ENCODE peak calls at places on chromosomes 5 and 9, in seven cellular contexts. One of them, this sample, is unnamed. For H3K79me1, the result is how much of the 10 kb centered on the place peaks cover.

GRCh38 chr9:36158917-36159316 is 10.3 kb upstream of the CCIN start:
- DNase-seq in trophoblast cell: no peak
- DNase-seq in neuronal stem cell: no peak
- DNase-seq in mesenchymal stem cell: no peak
- DNase-seq in H1: no peak
- DNase-seq in IMR-90: peak
- DNase-seq in mesendoderm: no peak
- DNase-seq in this sample: no peak

GRCh38 chr9:116687762-116688160 is 656 bp downstream of the TRIM32 start:
- DNase-seq in mesenchymal stem cell: no peak
- DNase-seq in trophoblast cell: no peak
- DNase-seq in neuronal stem cell: no peak
- DNase-seq in mesendoderm: peak
- DNase-seq in H1: no peak
- DNase-seq in IMR-90: no peak
- DNase-seq in this sample: no peak

GRCh38 chr9:133828338-133828997 is 90.3 kb upstream of the SARDH start:
- DNase-seq in H1: no peak
- DNase-seq in neuronal stem cell: no peak
- DNase-seq in trophoblast cell: no peak
- DNase-seq in mesenchymal stem cell: no peak
- DNase-seq in IMR-90: no peak
- DNase-seq in mesendoderm: no peak
- DNase-seq in this sample: no peak

GRCh38 chr9:115758441-115758840 is 395.1 kb upstream of the PAPPA start:
- DNase-seq in trophoblast cell: peak
- DNase-seq in H1: no peak
- DNase-seq in mesenchymal stem cell: peak
- DNase-seq in IMR-90: no peak
- DNase-seq in neuronal stem cell: no peak
- DNase-seq in mesendoderm: peak
- DNase-seq in this sample: no peak

GRCh38 chr5:132081458-132081857 is 7.9 kb downstream of the CSF2 start:
- DNase-seq in IMR-90: no peak
- DNase-seq in mesenchymal stem cell: no peak
- DNase-seq in neuronal stem cell: no peak
- DNase-seq in H1: no peak
- DNase-seq in mesendoderm: no peak
- DNase-seq in trophoblast cell: no peak
- DNase-seq in this sample: no peak

GRCh38 chr9:23005061-23005690 is 558.6 kb downstream of the DMRTA1 start:
- DNase-seq in mesenchymal stem cell: no peak
- DNase-seq in neuronal stem cell: no peak
- DNase-seq in trophoblast cell: no peak
- DNase-seq in IMR-90: no peak
- DNase-seq in H1: no peak
- DNase-seq in mesendoderm: peak
- DNase-seq in this sample: no peak

GRCh38 chr9:93725382-93725781 is 149.0 kb downstream of the PHF2 start:
- DNase-seq in neuronal stem cell: no peak
- DNase-seq in trophoblast cell: no peak
- DNase-seq in mesendoderm: no peak
- DNase-seq in IMR-90: no peak
- DNase-seq in H1: no peak
- DNase-seq in mesenchymal stem cell: no peak
- DNase-seq in this sample: no peak

GRCh38 chr5:131521252-131521651 is 113.8 kb downstream of the RAPGEF6 start:
- DNase-seq in trophoblast cell: peak
- DNase-seq in mesendoderm: no peak
- DNase-seq in mesenchymal stem cell: no peak
- DNase-seq in H1: no peak
- DNase-seq in neuronal stem cell: no peak
- DNase-seq in IMR-90: peak
- DNase-seq in this sample: no peak

GRCh38 chr5:178215263-178216002 is 11.1 kb downstream of the HNRNPAB start:
- DNase-seq in mesendoderm: no peak
- DNase-seq in H1: no peak
- DNase-seq in neuronal stem cell: no peak
- DNase-seq in mesenchymal stem cell: no peak
- DNase-seq in trophoblast cell: no peak
- DNase-seq in IMR-90: no peak
- DNase-seq in this sample: no peak

GRCh38 chr5:18533137-18533536 is 898.9 kb downstream of the TAF11L14 start:
- DNase-seq in neuronal stem cell: no peak
- DNase-seq in H1: no peak
- DNase-seq in trophoblast cell: no peak
- DNase-seq in mesenchymal stem cell: no peak
- DNase-seq in IMR-90: no peak
- DNase-seq in mesendoderm: no peak
- DNase-seq in this sample: no peak

GRCh38 chr5:110754181-110754580 is 15.4 kb downstream of the SLC25A46 start:
- DNase-seq in mesenchymal stem cell: no peak
- DNase-seq in H1: no peak
- DNase-seq in trophoblast cell: no peak
- DNase-seq in mesendoderm: no peak
- DNase-seq in IMR-90: no peak
- DNase-seq in neuronal stem cell: no peak
- DNase-seq in this sample: no peak

GRCh38 chr9:114141553-114142548 is 13.5 kb upstream of the COL27A1 start:
- DNase-seq in trophoblast cell: no peak
- DNase-seq in neuronal stem cell: no peak
- DNase-seq in mesenchymal stem cell: peak
- DNase-seq in IMR-90: peak
- DNase-seq in mesendoderm: no peak
- DNase-seq in H1: no peak
- DNase-seq in this sample: no peak
- H3K79me1 ChIP-seq in trophoblast cell: under half
- H3K79me1 ChIP-seq in neuronal stem cell: under half
- H3K79me1 ChIP-seq in mesenchymal stem cell: under half
- H3K79me1 ChIP-seq in IMR-90: under half
- H3K79me1 ChIP-seq in mesendoderm: under half
- H3K79me1 ChIP-seq in H1: under half
- H3K79me1 ChIP-seq in this sample: under half

DNA sequence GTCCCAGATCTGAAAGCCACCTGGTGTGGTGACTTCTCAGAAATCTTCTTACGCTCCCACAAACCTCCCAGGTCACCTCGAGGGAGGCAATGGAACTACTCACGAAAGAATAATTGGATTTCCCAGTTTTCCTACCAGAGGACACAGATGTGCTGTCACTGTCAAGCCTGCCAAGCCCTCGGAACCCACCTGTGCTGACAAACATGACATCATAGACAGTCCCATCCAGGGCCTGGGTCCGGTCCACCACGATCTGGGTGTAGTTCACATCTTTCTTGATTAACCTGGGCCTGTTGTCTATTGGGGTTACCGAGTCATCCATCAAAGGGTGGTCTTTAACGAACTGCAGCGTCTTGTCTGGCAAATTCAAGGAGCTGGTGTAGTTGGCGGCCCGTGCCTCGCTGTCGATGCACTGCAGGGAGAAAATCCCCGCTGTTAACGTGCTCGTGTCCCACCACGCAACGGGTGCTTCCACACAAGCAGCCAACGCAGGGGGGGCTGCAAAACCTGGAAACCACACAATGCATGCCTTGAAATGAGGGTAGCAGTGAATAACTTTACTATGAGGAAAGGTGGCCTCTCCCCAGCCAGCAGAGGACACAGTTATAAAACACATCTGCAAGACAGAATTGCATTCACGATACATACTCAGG is 69.0 kb downstream of the SECISBP2 start:
- DNase-seq in mesendoderm: no peak
- DNase-seq in trophoblast cell: no peak
- DNase-seq in H1: no peak
- DNase-seq in neuronal stem cell: no peak
- DNase-seq in mesenchymal stem cell: no peak
- DNase-seq in IMR-90: no peak
- DNase-seq in this sample: no peak
- H2AK5ac ChIP-seq in mesendoderm: no peak
- H2AK5ac ChIP-seq in trophoblast cell: no peak
- H2AK5ac ChIP-seq in H1: no peak
- H2AK5ac ChIP-seq in neuronal stem cell: no peak
- H2AK5ac ChIP-seq in mesenchymal stem cell: no peak
- H2AK5ac ChIP-seq in IMR-90: peak
- H2AK5ac ChIP-seq in this sample: no peak

DNA sequence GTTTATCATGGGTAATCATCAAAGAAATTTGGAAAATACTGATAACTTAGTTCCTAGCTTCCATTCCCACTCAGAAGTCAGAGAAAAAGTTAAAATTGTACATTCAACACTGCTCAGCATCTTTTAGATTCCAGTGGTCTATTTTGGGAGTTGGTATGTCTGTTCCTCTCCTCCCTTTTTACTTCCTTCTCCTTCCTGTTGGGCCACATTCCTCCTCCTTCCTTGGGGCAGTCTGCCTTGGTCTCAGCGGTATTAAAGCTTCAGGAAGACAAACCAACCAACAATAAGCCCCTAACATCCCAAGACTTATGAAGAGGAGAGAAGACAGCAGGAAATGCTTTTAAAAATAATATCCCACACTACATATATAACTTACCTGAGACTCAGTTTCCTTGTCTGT is 49.9 kb upstream of the SSBP2 start:
- DNase-seq in mesendoderm: peak
- DNase-seq in neuronal stem cell: no peak
- DNase-seq in H1: no peak
- DNase-seq in IMR-90: no peak
- DNase-seq in mesenchymal stem cell: no peak
- DNase-seq in trophoblast cell: peak
- DNase-seq in this sample: no peak
- H3K79me1 ChIP-seq in mesendoderm: under half
- H3K79me1 ChIP-seq in neuronal stem cell: under half
- H3K79me1 ChIP-seq in H1: under half
- H3K79me1 ChIP-seq in IMR-90: under half
- H3K79me1 ChIP-seq in mesenchymal stem cell: under half
- H3K79me1 ChIP-seq in trophoblast cell: under half
- H3K79me1 ChIP-seq in this sample: under half

DNA sequence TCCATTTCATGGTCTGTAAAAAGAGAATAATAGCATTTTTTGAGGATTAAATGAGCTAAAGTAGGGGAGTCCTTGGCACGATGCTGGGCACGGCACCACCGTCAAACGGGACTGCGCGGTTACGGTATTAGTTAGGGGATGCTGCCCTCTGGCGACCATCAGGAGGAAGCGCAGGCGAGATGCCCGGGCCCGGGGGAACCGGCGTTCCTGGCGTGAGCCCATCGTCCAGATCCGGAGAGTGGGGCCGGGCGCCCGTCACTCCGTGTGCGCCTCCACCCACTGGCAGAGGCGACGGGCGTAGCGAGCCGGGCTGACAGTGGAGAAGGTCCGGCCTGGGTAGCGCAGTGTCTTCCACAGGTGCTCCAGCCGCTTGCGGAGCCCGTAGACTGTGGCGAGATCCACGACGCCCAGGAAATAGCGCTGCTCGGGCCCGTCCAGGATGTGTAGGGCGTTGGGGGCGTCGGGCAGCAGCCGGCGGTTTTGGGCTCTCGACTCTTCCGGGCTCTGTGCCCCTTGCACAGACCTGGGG is 4.8 kb upstream of the ST6GALNAC4 start:
- DNase-seq in neuronal stem cell: no peak
- DNase-seq in mesendoderm: peak
- DNase-seq in IMR-90: no peak
- DNase-seq in H1: no peak
- DNase-seq in trophoblast cell: peak
- DNase-seq in mesenchymal stem cell: peak
- DNase-seq in this sample: peak
- H2AK5ac ChIP-seq in neuronal stem cell: peak
- H2AK5ac ChIP-seq in mesendoderm: no peak
- H2AK5ac ChIP-seq in IMR-90: peak
- H2AK5ac ChIP-seq in H1: no peak
- H2AK5ac ChIP-seq in trophoblast cell: no peak
- H2AK5ac ChIP-seq in mesenchymal stem cell: no peak
- H2AK5ac ChIP-seq in this sample: no peak

DNA sequence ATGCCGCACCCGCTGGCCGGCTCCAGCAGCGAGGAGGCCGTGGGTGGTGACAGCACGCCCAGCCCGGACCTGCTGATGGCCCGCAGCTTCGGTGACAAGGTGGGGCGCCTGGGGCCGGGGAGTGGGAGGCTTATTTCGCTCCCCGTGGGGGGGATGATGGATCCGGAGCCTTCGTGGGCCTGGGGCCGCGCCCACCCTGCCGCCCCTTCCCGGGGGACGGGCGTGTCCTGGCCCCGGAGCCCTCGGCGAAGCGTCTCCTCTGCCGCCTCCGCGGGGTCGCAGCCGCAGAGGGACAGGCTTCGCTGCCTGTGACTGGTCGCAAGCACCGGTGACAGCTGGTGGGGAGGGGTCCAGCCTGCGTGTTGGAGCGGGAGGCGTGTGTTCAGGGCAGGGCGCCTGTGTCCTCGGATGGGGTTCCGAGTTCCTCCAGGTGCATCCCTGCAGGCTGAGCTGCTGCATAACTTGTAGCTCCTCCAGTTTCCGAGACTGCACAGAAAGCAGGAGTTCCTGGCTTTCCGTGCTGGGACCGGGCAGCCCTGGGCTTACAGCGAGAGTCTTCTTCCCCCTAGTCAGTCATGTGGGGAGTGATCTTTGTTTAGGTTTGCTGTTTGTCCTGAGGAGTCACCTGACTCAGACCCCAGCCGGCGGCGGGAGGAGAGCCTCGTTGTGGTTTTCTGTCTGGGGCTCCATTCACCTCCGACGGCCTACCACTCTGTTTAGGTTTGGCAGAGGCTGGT is 667 bp downstream of the SNX30 start:
- DNase-seq in mesendoderm: peak
- DNase-seq in IMR-90: peak
- DNase-seq in H1: peak
- DNase-seq in neuronal stem cell: peak
- DNase-seq in trophoblast cell: no peak
- DNase-seq in mesenchymal stem cell: peak
- DNase-seq in this sample: peak
- H3K79me1 ChIP-seq in mesendoderm: under half
- H3K79me1 ChIP-seq in IMR-90: half or more
- H3K79me1 ChIP-seq in H1: under half
- H3K79me1 ChIP-seq in neuronal stem cell: under half
- H3K79me1 ChIP-seq in trophoblast cell: under half
- H3K79me1 ChIP-seq in mesenchymal stem cell: under half
- H3K79me1 ChIP-seq in this sample: under half

DNA sequence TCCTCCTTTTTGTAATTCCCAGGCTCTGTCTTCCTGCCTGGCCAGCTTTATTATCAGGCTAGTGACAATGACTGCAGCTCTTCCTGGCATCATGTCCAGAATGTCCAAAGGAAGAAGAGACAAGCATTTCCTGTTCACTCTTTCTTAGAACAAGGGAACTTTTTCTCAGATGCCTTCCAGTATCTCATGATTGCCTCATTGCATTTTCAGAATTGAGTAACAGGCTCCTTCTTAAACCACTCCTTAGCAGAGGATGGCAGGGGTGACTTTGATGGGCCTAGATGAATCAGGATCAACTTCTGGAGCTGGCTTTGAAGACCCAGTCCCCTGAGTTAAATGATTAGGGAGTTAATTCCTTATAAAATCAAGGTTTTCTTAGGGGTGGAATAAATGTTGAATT is 92.9 kb upstream of the RASGRF2 start:
- DNase-seq in H1: no peak
- DNase-seq in IMR-90: peak
- DNase-seq in trophoblast cell: no peak
- DNase-seq in mesendoderm: no peak
- DNase-seq in mesenchymal stem cell: peak
- DNase-seq in neuronal stem cell: no peak
- DNase-seq in this sample: no peak
- H2AK5ac ChIP-seq in H1: no peak
- H2AK5ac ChIP-seq in IMR-90: no peak
- H2AK5ac ChIP-seq in trophoblast cell: peak
- H2AK5ac ChIP-seq in mesendoderm: no peak
- H2AK5ac ChIP-seq in mesenchymal stem cell: no peak
- H2AK5ac ChIP-seq in neuronal stem cell: no peak
- H2AK5ac ChIP-seq in this sample: no peak

GRCh38 chr5:180643191-180643851 is 6.1 kb downstream of the FLT4 start:
- DNase-seq in mesendoderm: no peak
- DNase-seq in neuronal stem cell: no peak
- DNase-seq in H1: no peak
- DNase-seq in trophoblast cell: no peak
- DNase-seq in IMR-90: no peak
- DNase-seq in mesenchymal stem cell: no peak
- DNase-seq in this sample: peak
- H3K79me1 ChIP-seq in mesendoderm: under half
- H3K79me1 ChIP-seq in neuronal stem cell: under half
- H3K79me1 ChIP-seq in H1: under half
- H3K79me1 ChIP-seq in trophoblast cell: under half
- H3K79me1 ChIP-seq in IMR-90: under half
- H3K79me1 ChIP-seq in mesenchymal stem cell: under half
- H3K79me1 ChIP-seq in this sample: under half

This sample was measured in H9.